ENCODE peak calls at places on chromosomes 2 and 18, in six cellular contexts. L, X, Q, O, C and V are unnamed samples.

GRCh38 chr2:205775091-205775876 is 93.0 kb downstream of the NRP2 start:
- DNase-seq in L (no peak), X (peak; percentile 70), Q (no peak), O (no peak), C (no peak), V (no peak)

GRCh38 chr2:239118675-239119211 is 270.9 kb downstream of the TWIST2 start:
- DNase-seq in L (no peak), X (no peak), Q (no peak), O (no peak), C (no peak), V (no peak)

GRCh38 chr2:54191361-54192130 is 64.5 kb downstream of the TSPYL6 start:
- DNase-seq in L (no peak), X (no peak), Q (no peak), O (no peak), C (no peak), V (no peak)

GRCh38 chr2:83323055-83323454 is 1136.0 kb downstream of the SUCLG1 start:
- DNase-seq in L (no peak), X (no peak), Q (no peak), O (no peak), C (no peak), V (no peak)

GRCh38 chr2:15092691-15093090 is 460.2 kb downstream of the LRATD1 start:
- DNase-seq in L (no peak), X (peak; percentile 64), Q (no peak), O (peak; percentile 9), C (no peak), V (no peak)

GRCh38 chr18:4455113-4455811 is at the start of gene DLGAP1:
- DNase-seq in L (peak; percentile 79), X (no peak), Q (no peak), O (no peak), C (no peak), V (peak; percentile 82)

GRCh38 chr2:85312404-85312803 is 15.4 kb downstream of the TGOLN2 start:
- DNase-seq in L (no peak), X (peak; percentile 93), Q (no peak), O (no peak), C (peak; percentile 52), V (no peak)

GRCh38 chr2:85769236-85769986 is 15.6 kb downstream of the ATOH8 start:
- DNase-seq in L (no peak), X (no peak), Q (no peak), O (no peak), C (no peak), V (no peak)

GRCh38 chr2:102520801-102521200 is 47.8 kb downstream of the SLC9A4 start:
- DNase-seq in L (no peak), X (no peak), Q (no peak), O (no peak), C (no peak), V (no peak)

GRCh38 chr2:25711641-25712369 is 38.4 kb upstream of the DTNB start:
- DNase-seq in L (no peak), X (no peak), Q (no peak), O (no peak), C (no peak), V (no peak)

GRCh38 chr2:204583773-204584172 is 38.5 kb downstream of the PARD3B start:
- DNase-seq in L (no peak), X (no peak), Q (no peak), O (no peak), C (no peak), V (no peak)

GRCh38 chr2:213722564-213722963 is 438.3 kb downstream of the SPAG16 start:
- DNase-seq in L (no peak), X (no peak), Q (no peak), O (no peak), C (no peak), V (no peak)

GRCh38 chr2:121200419-121201315 is 84.3 kb downstream of the TFCP2L1 start:
- DNase-seq in L (no peak), X (no peak), Q (no peak), O (no peak), C (no peak), V (no peak)

GRCh38 chr18:2627821-2628276 is 27.7 kb upstream of the SMCHD1 start:
- DNase-seq in L (no peak), X (peak; percentile 41), Q (no peak), O (peak; percentile 86), C (peak; percentile 32), V (no peak)

GRCh38 chr2:96115631-96116423 is 544 bp downstream of the ADRA2B start:
- DNase-seq in L (no peak), X (no peak), Q (no peak), O (no peak), C (no peak), V (no peak)

GRCh38 chr2:198000417-198000816 is 196.0 kb downstream of the PLCL1 start:
- DNase-seq in L (no peak), X (no peak), Q (no peak), O (no peak), C (no peak), V (no peak)

GRCh38 chr18:45688834-45689233 is 35.1 kb upstream of the SLC14A1 start:
- DNase-seq in L (no peak), X (no peak), Q (no peak), O (no peak), C (no peak), V (no peak)

GRCh38 chr2:229714736-229715541 is 584 bp upstream of the DNER start:
- DNase-seq in L (peak; percentile 77), X (peak; percentile 55), Q (peak; percentile 92), O (peak; percentile 70), C (peak; percentile 66), V (peak; percentile 89)

GRCh38 chr2:204664708-204665121 is 119.4 kb downstream of the PARD3B start:
- DNase-seq in L (no peak), X (peak; percentile 55), Q (no peak), O (peak; percentile 65), C (peak; percentile 42), V (no peak)

GRCh38 chr2:54665436-54665856 is 58.0 kb upstream of the EML6 start:
- DNase-seq in L (peak; percentile 49), X (peak; percentile 68), Q (peak; percentile 61), O (peak; percentile 64), C (peak; percentile 53), V (peak; percentile 73)

DNA sequence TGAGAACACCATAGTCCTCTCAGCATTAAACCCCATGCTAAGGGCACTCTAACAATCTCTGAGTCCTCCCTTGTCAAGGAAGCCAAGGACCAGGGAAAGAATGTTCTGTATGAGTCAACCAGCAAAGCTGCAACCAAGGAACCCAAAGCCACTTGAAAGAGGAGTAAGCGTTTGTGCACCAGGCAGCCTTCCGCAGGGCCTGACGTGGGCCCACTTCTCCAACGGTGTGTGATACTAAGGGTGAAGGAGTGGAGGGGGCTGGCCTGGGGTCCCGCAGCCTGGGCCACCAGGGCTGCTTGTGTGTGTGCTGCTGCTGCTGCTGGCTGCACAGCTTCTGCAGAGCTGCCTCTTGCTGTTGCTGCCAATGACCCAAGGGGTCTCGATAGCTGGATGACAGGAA is 30.1 kb upstream of the GALNT14 start:
- DNase-seq in L (no peak), X (no peak), Q (peak; percentile 27), O (peak; percentile 13), C (peak; percentile 4), V (no peak)
- H3K14ac ChIP-seq in L (no peak overlapping the region), X (no peak overlapping the region), Q (no peak overlapping the region), O (no peak overlapping the region), C (no peak overlapping the region), V (no peak overlapping the region)

DNA sequence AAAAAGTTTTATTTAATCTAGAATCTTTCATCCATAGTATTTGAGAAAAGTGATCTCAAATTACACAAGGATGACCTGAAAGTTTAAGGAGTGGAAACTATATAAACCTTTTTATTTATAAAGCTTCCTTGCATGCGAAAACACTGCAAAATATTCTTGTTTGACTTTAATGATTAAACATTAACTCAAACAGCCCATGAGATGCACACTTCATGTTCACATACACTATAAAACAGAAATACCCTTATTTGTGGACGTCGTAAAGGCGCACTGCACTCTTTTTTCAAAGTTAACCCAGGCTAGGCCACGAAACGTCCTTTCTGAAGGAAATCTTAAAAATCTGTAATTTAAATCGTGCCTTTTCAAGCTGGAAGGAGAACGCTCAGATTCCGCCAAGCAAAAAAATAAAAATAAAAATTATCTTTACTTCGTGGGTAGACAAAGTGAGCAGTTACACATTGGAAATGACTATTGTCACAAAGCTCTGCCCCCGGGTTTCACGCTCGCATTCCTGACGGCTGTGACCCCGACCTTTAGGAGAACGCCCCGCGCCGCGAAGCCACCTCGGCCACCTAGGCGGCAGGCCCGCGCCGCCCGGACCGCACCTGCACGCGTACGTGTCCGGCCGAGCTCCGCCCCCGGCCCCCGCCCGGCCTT is 723 bp downstream of the FAM168B start:
- DNase-seq in L (no peak), X (no peak), Q (no peak), O (no peak), C (peak; percentile 26), V (no peak)
- H3K4ac ChIP-seq in L (no peak overlapping the region), X (peak overlapping the region; percentile 22), Q (no peak overlapping the region), O (peak overlapping the region; percentile 91), C (peak overlapping the region; percentile 98), V (no peak overlapping the region)

DNA sequence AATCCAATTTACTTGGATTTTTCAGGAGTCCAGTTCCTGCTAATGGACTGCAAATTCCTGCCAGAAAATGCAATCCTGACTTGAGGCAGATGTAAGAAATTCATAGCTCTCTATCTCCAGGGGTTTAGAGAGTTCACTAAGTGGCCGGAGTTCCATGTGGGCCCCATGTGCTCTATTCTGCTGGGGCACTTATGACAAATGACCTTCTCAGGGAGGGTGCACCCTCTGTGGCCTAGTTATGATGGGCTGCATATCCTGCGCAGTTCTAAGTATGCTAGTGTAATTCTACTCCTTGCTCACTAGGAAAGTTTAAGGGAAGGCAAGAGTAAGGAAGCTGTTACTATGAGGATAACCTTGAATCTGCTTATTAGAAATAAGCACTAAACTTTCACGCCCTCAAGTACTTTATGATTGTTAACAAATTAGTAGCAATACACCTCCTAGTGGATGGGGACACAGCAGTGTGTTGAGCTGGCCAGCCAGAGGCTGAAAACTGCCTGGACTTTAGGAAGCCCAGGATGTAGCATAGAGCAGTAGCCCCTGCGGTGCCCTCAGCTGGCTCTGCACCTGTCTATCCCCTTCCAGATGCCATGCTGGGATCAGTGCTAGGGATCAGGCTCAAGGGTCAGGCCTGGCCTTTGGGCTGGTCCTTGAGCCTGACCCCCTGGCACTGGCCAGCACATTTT is 14.4 kb downstream of the SMYD1 start:
- DNase-seq in L (no peak), X (no peak), Q (no peak), O (no peak), C (no peak), V (no peak)
- H3K14ac ChIP-seq in L (no peak overlapping the region), X (no peak overlapping the region), Q (no peak overlapping the region), O (no peak overlapping the region), C (no peak overlapping the region), V (no peak overlapping the region)

GRCh38 chr2:1403565-1403964 is 9.7 kb upstream of the TPO start:
- DNase-seq in L (no peak), X (no peak), Q (no peak), O (no peak), C (no peak), V (no peak)

GRCh38 chr2:1406434-1406833 is 6.8 kb upstream of the TPO start:
- DNase-seq in L (no peak), X (no peak), Q (no peak), O (no peak), C (no peak), V (no peak)

GRCh38 chr2:1405967-1406366 is 7.3 kb upstream of the TPO start:
- DNase-seq in L (no peak), X (no peak), Q (no peak), O (no peak), C (no peak), V (no peak)

GRCh38 chr2:1407950-1408695 is 5.1 kb upstream of the TPO start:
- DNase-seq in L (no peak), X (no peak), Q (no peak), O (peak; percentile 5), C (no peak), V (no peak)

DNA sequence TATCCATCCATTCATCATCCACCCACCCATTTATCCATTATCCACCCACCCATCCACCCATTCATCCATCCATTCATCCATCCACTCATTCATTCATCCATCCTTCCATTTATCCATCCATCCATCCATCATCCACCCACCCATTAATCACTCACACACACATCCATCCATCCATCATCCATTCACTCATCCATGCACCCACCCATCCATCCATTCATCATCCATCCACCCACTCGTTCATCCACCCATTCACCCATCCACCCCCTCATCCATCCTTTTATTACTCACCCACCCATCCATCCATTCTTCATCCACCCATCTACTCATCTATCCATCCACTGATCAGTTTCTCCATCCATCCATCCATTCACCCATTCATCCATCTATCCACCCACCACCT is 8.1 kb upstream of the TPO start:
- DNase-seq in L (no peak), X (no peak), Q (no peak), O (no peak), C (no peak), V (no peak)
- H3K4ac ChIP-seq in L (no peak overlapping the region), X (no peak overlapping the region), Q (no peak overlapping the region), O (no peak overlapping the region), C (no peak overlapping the region), V (no peak overlapping the region)